ENCODE peak calls at places on chromosomes 4 and X, in four cellular contexts. N is ovary, W is mammary epithelial cell, K is sigmoid colon. F is an unnamed sample.

GRCh38 chrX:152897216-152898144 is at the start of gene ZNF185:
- DNase-seq in K (no peak), W (no peak), N (peak; percentile 36), F (no peak)

GRCh38 chr4:124183231-124183630 is 529.3 kb downstream of the ANKRD50 start:
- DNase-seq in W (no peak), N (no peak), K (no peak), F (no peak)

GRCh38 chrX:15848576-15848975 is 6.0 kb downstream of the AP1S2 start:
- DNase-seq in K (no peak), N (no peak), W (no peak), F (peak; percentile 16)

GRCh38 chr4:39044947-39045734 is 12.9 kb upstream of the TMEM156 start:
- DNase-seq in W (peak; percentile 18), N (peak; percentile 37), K (peak; percentile 72), F (no peak)

GRCh38 chr4:40132816-40133215 is 64.0 kb upstream of the RHOH start:
- DNase-seq in N (no peak), K (no peak), W (no peak), F (no peak)

GRCh38 chrX:63738696-63739095 is 46.3 kb downstream of the ARHGEF9 start:
- DNase-seq in N (no peak), W (no peak), K (no peak), F (no peak)

GRCh38 chr4:156109943-156110925 is 156.6 kb upstream of the CTSO start:
- DNase-seq in W (peak; percentile 83), K (peak; percentile 77), N (no peak), F (no peak)

GRCh38 chr4:128862608-128863313 is 53.3 kb downstream of the JADE1 start:
- DNase-seq in N (no peak), K (no peak), W (no peak), F (no peak)

GRCh38 chr4:150250998-150251651 is 172.9 kb downstream of the DCLK2 start:
- DNase-seq in W (no peak), K (no peak), N (no peak), F (no peak)

DNA sequence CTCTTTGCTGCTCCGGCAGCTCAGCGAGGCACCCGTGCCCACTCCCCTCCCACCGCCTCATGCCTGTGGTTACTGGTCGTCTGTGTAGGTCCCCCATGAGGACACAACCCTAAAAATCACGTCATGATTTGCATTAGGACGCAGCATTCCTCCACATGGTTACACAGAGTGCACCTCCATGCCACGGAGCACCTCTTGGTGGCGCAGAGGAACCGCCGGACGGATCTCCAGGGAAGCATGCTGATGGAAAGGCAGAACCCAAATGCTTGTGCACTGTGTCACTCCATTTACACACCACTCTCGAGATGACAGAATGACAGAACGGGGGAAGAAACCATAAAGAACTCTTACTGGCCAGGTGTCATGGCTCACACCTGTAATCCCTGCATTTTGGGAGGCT is 22.4 kb downstream of the FAM53A start:
- DNase-seq in W (no peak), K (no peak), N (no peak), F (no peak)
- TF ChIP-seq CTCF in W (no peak), K (no peak), N (no peak), F (no peak)

GRCh38 chrX:39534949-39535348 is 562.8 kb downstream of the BCOR start:
- DNase-seq in W (no peak), N (no peak), K (no peak), F (no peak)

GRCh38 chrX:39527045-39527444 is 570.7 kb downstream of the BCOR start:
- DNase-seq in W (no peak), K (no peak), N (no peak), F (no peak)

GRCh38 chrX:39536165-39536564 is 561.6 kb downstream of the BCOR start:
- DNase-seq in K (no peak), W (no peak), N (no peak), F (no peak)

GRCh38 chrX:39528161-39528560 is 569.6 kb downstream of the BCOR start:
- DNase-seq in K (no peak), W (no peak), N (no peak), F (no peak)

GRCh38 chrX:39532761-39533160 is 565.0 kb downstream of the BCOR start:
- DNase-seq in K (no peak), W (no peak), N (no peak), F (no peak)
- TF ChIP-seq CTCF in K (no peak), W (no peak), N (no peak), F (no peak)

GRCh38 chr4:89755210-89755609 is 81.8 kb downstream of the SNCA start:
- DNase-seq in K (no peak), W (no peak), N (no peak), F (no peak)
- TF ChIP-seq CTCF in K (no peak), W (peak; percentile 15), N (no peak), F (no peak)

DNA sequence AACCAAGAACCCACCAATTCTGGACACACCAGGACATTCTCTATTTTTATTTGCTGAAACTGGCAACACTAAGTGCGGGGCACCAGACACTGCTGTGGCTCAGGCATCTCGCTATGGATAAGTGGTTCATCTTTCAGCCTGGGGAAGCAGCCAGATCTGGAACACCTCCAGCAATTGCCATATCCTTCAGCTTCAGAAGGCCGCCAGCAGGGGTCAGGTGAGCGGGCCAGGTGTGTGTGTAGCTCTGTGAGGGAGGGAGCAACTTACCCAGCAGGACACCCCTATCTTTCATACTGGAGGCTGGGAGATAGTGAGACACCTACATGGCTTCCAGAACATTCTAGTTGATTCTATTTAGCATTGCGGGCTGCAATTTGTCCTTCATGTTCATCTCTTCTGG is 57.0 kb upstream of the GBA3 start:
- DNase-seq in K (no peak), N (no peak), W (no peak), F (no peak)
- TF ChIP-seq CTCF in K (no peak), N (no peak), W (no peak), F (no peak)

DNA sequence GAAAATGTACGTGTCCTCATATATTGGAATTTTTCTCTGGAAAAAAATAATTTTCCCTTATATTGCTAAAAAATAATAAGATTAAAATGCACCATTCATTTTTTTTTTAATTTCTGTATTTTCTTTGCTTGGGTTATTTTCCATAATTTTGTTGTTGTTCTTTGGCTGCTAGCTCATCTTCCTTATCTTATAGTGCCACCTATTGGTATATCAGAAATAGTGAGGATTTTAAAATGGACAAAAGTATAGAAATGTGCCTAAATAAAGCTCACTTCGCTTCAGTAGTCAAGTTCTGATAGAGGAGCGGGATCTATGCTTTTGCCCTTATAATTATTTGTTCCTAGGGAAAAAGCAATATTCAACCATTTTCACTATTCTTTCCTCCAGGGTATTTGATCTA is 134.8 kb downstream of the NAP1L3 start:
- DNase-seq in K (no peak), W (no peak), N (no peak), F (no peak)
- TF ChIP-seq CTCF in K (no peak), W (peak; percentile 43), N (no peak), F (peak; percentile 21)

DNA sequence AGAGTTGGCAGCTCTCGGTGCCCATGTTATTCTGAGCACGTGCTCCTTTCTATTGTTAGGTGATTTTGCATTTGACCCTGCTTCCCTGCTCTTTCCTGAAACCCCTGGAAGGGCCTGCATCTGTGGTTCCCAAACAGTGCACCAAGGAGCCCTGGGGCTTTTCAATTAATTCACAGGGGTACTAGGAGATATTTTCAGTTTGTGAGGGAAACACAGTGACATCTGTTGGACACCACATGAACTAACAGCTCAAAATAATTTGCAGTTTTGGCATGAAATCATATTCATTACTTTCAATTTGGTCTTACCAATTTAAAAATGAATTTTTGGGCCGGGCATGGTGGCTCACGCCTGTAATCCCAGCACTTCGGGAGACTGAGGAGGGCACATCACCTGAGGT is 156.6 kb downstream of the GATB start:
- DNase-seq in N (no peak), K (no peak), W (no peak), F (peak; percentile 3)
- TF ChIP-seq CTCF in N (no peak), K (no peak), W (peak; percentile 43), F (peak; percentile 55)

F was measured in AG09319.